ENCODE peak calls at places on chromosome 9, in five cellular contexts. J is psoas muscle, A is prostate gland, F is astrocyte, Z is thoracic aorta. S is an unnamed sample. For H3K4me1, the result is how much of the 10 kb centered on the place peaks cover.

GRCh38 chr9:104934686-104935413 is 6.9 kb upstream of the ABCA1 start:
- DNase-seq in F (no peak), Z (no peak), J (no peak), A (no peak), S (no peak)

GRCh38 chr9:105957830-105958229 is 263.5 kb downstream of the TMEM38B start:
- DNase-seq in A (no peak), Z (no peak), J (no peak), F (no peak), S (no peak)

GRCh38 chr9:6239048-6239461 is 23.4 kb downstream of the IL33 start:
- DNase-seq in A (no peak), J (no peak), Z (no peak), F (no peak), S (no peak)

GRCh38 chr9:77903666-77904248 is 127.9 kb downstream of the GNAQ start:
- DNase-seq in J (no peak), F (peak), Z (no peak), A (no peak), S (no peak)

GRCh38 chr9:121807918-121808278 is 156.5 kb downstream of the DAB2IP start:
- DNase-seq in A (no peak), F (no peak), J (peak), Z (no peak), S (no peak)

GRCh38 chr9:123507992-123508391 is 152.0 kb downstream of the CRB2 start:
- DNase-seq in Z (no peak), J (no peak), A (no peak), F (no peak), S (no peak)

GRCh38 chr9:6761306-6761705 is 3.5 kb downstream of the KDM4C start:
- DNase-seq in Z (no peak), F (no peak), J (no peak), A (no peak), S (no peak)

GRCh38 chr9:469672-470040 is 255.0 kb downstream of the DOCK8 start:
- DNase-seq in F (no peak), A (peak), J (peak), Z (no peak), S (no peak)

GRCh38 chr9:7756088-7756487 is 43.5 kb downstream of the DMAC1 start:
- DNase-seq in J (no peak), F (no peak), Z (no peak), A (no peak), S (no peak)

GRCh38 chr9:114006931-114007691 is 71.0 kb downstream of the AMBP start:
- DNase-seq in F (no peak), J (no peak), A (no peak), Z (no peak), S (peak)

GRCh38 chr9:122991370-122991830 is 42.1 kb upstream of the GPR21 start:
- DNase-seq in A (peak), Z (peak), J (no peak), F (peak), S (no peak)

GRCh38 chr9:92504881-92505280 is 22.6 kb upstream of the ASPN start:
- DNase-seq in A (no peak), J (no peak), F (peak), Z (no peak), S (no peak)

GRCh38 chr9:87167161-87167560 is 219.9 kb upstream of the GAS1 start:
- DNase-seq in J (no peak), F (no peak), Z (no peak), A (no peak), S (no peak)

GRCh38 chr9:92378825-92379535 is 25.4 kb downstream of the OGN start:
- DNase-seq in J (no peak), A (no peak), Z (no peak), F (peak), S (no peak)

GRCh38 chr9:94167376-94167775 is 83.1 kb downstream of the PTPDC1 start:
- DNase-seq in Z (no peak), F (no peak), A (no peak), J (no peak), S (no peak)

GRCh38 chr9:94169978-94170377 is 85.7 kb downstream of the PTPDC1 start:
- DNase-seq in F (no peak), J (no peak), A (no peak), Z (no peak), S (no peak)

GRCh38 chr9:94167055-94167346 is 82.7 kb downstream of the PTPDC1 start:
- DNase-seq in Z (no peak), F (no peak), A (no peak), J (no peak), S (no peak)

GRCh38 chr9:94166237-94167054 is 82.2 kb downstream of the PTPDC1 start:
- DNase-seq in F (peak), Z (peak), J (peak), A (peak), S (peak)

GRCh38 chr9:94168203-94169000 is 84.1 kb downstream of the PTPDC1 start:
- DNase-seq in A (no peak), Z (no peak), F (peak), J (no peak), S (no peak)
- H3K4me1 ChIP-seq in A (under half), Z (half or more), F (under half), J (half or more), S (under half)

DNA sequence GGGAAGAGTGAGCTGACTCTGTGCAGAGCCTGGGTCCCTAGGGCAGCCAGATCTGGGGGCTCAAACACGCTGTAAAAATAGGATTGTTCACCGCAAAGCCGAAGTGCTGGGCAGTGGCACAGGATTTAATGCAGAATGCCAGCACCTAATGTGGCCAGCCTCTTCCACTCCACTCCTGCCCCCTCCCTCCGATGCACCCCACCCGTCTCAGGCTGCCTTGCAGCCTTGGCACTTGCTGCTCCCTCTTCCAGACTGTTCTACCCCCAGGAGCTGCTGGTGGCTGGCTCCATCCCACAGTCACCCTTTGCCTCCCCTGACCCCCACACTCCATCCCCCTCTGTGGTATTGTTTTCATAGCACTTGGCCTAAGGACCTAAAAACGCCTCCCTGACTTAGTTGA is 86.2 kb downstream of the SEMA4D start:
- DNase-seq in J (no peak), Z (no peak), F (no peak), A (no peak), S (no peak)
- H3K4me1 ChIP-seq in J (half or more), Z (under half), F (under half), A (under half), S (under half)

GRCh38 chr9:23686257-23686656 is 139.8 kb downstream of the ELAVL2 start:
- DNase-seq in J (no peak), F (peak), A (no peak), Z (no peak), S (no peak)
- H3K4me1 ChIP-seq in J (under half), F (under half), A (under half), Z (under half), S (under half)

DNA sequence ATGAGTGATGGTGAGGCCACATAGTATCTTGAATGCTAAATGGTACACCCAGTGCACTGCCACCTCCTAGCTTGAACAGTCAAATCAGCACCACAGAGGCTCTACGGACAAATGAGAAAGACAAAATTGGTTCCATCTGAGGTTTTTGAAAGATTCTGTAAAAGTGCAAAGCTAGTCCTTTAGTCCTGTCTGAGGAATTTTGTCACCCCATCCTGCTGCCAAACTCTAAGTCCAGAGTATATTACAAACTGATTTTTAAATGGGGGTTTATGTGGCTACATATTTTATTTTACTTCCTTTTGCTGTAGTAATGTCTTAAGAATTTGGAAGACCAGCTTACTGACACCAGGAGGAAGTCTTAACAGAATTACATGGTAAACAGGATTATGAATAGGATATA is 7.7 kb downstream of the FREM1 start:
- DNase-seq in J (no peak), F (no peak), A (no peak), Z (no peak), S (no peak)
- H3K4me1 ChIP-seq in J (under half), F (under half), A (under half), Z (half or more), S (under half)

S was measured in right atrium auricular region.